ENCODE peak calls at places on chromosomes 6 and 20, in nine cellular contexts. G is activated CD4-positive, alpha-beta T cell treated with anti-CD3 and anti-CD28 coated beads for 48 hours; I is anterior cingulate cortex; U is activated T-helper 1 cell treated with anti-CD3 and anti-CD28 coated beads, Interleukin-12 subunit alpha, Interleukin-12 subunit beta, Interleukin-2, Interleukin-4 antibody, amounts not matched to agents 30 ng/mL and 10 ng/mL and 1 ng/mL, durations not matched to agents 14 hours and 24 hours and 36 hours; V is HT1080; T is type B pancreatic cell; B is activated T-cell treated with anti-CD3 and anti-CD28 coated beads for 1 hour; O is lower leg skin; N is GM04503. L is an unnamed sample.

GRCh38 chr6:111989743-111990142 is 64.2 kb upstream of the CCN6 start:
- DNase-seq in G (peak), I (no peak), U (no peak), V (no peak), T (no peak), B (no peak), O (no peak), N (no peak), L (no peak)

GRCh38 chr6:20921533-20921932 is 387.3 kb downstream of the CDKAL1 start:
- DNase-seq in G (no peak), I (no peak), U (no peak), V (no peak), T (no peak), B (no peak), O (no peak), N (peak), L (no peak)

GRCh38 chr20:61935926-61936700 is 129.6 kb downstream of the TAF4 start:
- DNase-seq in G (no peak), I (no peak), U (no peak), V (no peak), T (peak), B (no peak), O (no peak), N (no peak), L (no peak)

GRCh38 chr6:25889877-25890853 is 16.1 kb upstream of the SLC17A3 start:
- DNase-seq in G (no peak), I (no peak), U (no peak), V (peak), T (no peak), B (no peak), O (no peak), N (peak), L (peak)

GRCh38 chr6:108295676-108296075 is 822 bp downstream of the AFG1L start:
- DNase-seq in G (no peak), I (no peak), U (no peak), V (peak), T (no peak), B (no peak), O (no peak), N (no peak), L (no peak)

GRCh38 chr6:151635741-151636140 is 141.9 kb downstream of the CCDC170 start:
- DNase-seq in G (no peak), I (no peak), U (no peak), V (no peak), T (no peak), B (no peak), O (no peak), N (no peak), L (no peak)

GRCh38 chr6:112040933-112041332 is 13.0 kb upstream of the CCN6 start:
- DNase-seq in G (no peak), I (no peak), U (no peak), V (peak), T (no peak), B (no peak), O (no peak), N (no peak), L (peak)

GRCh38 chr6:18507561-18507960 is 120.4 kb downstream of the RNF144B start:
- DNase-seq in G (no peak), I (no peak), U (no peak), V (no peak), T (no peak), B (no peak), O (no peak), N (no peak), L (no peak)

GRCh38 chr6:127586372-127586771 is 9.4 kb downstream of the C6orf58 start:
- DNase-seq in G (no peak), I (no peak), U (no peak), V (no peak), T (no peak), B (no peak), O (no peak), N (no peak), L (no peak)

GRCh38 chr6:161476711-161477110 is 202.8 kb upstream of the AGPAT4 start:
- DNase-seq in G (no peak), I (no peak), U (no peak), V (no peak), T (no peak), B (no peak), O (no peak), N (no peak), L (no peak)

GRCh38 chr20:38271609-38272120 is 11.1 kb upstream of the KIAA1755 start:
- DNase-seq in G (no peak), I (no peak), U (no peak), V (no peak), T (no peak), B (no peak), O (no peak), N (no peak), L (no peak)

GRCh38 chr6:89050155-89050554 is 30.4 kb upstream of the PNRC1 start:
- DNase-seq in G (no peak), I (no peak), U (no peak), V (no peak), T (no peak), B (no peak), O (peak), N (peak), L (no peak)

GRCh38 chr6:27605401-27606342 is 132.8 kb upstream of the ZNF184 start:
- DNase-seq in G (peak), I (no peak), U (no peak), V (peak), T (no peak), B (no peak), O (no peak), N (no peak), L (no peak)

GRCh38 chr6:43203718-43204095 is 21.7 kb downstream of the CUL9 start:
- DNase-seq in G (no peak), I (no peak), U (no peak), V (no peak), T (no peak), B (no peak), O (no peak), N (no peak), L (no peak)

GRCh38 chr6:68144667-68145066 is 490.4 kb upstream of the ADGRB3 start:
- DNase-seq in G (no peak), I (no peak), U (no peak), V (no peak), T (no peak), B (no peak), O (no peak), N (no peak), L (no peak)

GRCh38 chr20:19397676-19398075 is 185.2 kb downstream of the SLC24A3 start:
- DNase-seq in G (no peak), I (no peak), U (no peak), V (peak), T (no peak), B (no peak), O (no peak), N (no peak), L (no peak)

GRCh38 chr6:34053721-34054120 is 92.2 kb downstream of the GRM4 start:
- DNase-seq in G (no peak), I (no peak), U (no peak), V (no peak), T (no peak), B (no peak), O (no peak), N (no peak), L (no peak)

GRCh38 chr6:22042713-22043112 is 254.1 kb downstream of the PRL start:
- DNase-seq in G (no peak), I (no peak), U (no peak), V (no peak), T (no peak), B (no peak), O (no peak), N (no peak), L (no peak)

GRCh38 chr20:3071610-3072529 is at the start of gene OXT:
- DNase-seq in G (peak), I (no peak), U (peak), V (no peak), T (no peak), B (peak), O (no peak), N (no peak), L (no peak)

GRCh38 chr6:165574770-165575549 is 88.1 kb downstream of the PDE10A start:
- DNase-seq in G (no peak), I (no peak), U (no peak), V (peak), T (no peak), B (no peak), O (no peak), N (no peak), L (no peak)

GRCh38 chr6:128743974-128744765 is 138.8 kb upstream of the LAMA2 start:
- DNase-seq in G (no peak), I (no peak), U (no peak), V (no peak), T (no peak), B (no peak), O (no peak), N (no peak), L (no peak)

GRCh38 chr6:53067799-53068442 is 2.7 kb downstream of the FBXO9 start:
- DNase-seq in G (no peak), I (no peak), U (no peak), V (no peak), T (no peak), B (no peak), O (no peak), N (no peak), L (no peak)

GRCh38 chr6:20947977-20948376 is 413.7 kb downstream of the CDKAL1 start:
- DNase-seq in G (no peak), I (no peak), U (no peak), V (no peak), T (no peak), B (no peak), O (no peak), N (no peak), L (no peak)

GRCh38 chr6:104638841-104639290 is 220.9 kb downstream of the HACE1 start:
- DNase-seq in G (no peak), I (no peak), U (no peak), V (no peak), T (no peak), B (no peak), O (no peak), N (no peak), L (no peak)

GRCh38 chr20:57237006-57237953 is 29.2 kb downstream of the BMP7 start:
- DNase-seq in G (no peak), I (no peak), U (no peak), V (no peak), T (no peak), B (no peak), O (no peak), N (no peak), L (no peak)

GRCh38 chr6:39908838-39909583 is 25.3 kb downstream of the MOCS1 start:
- DNase-seq in G (no peak), I (no peak), U (no peak), V (no peak), T (no peak), B (no peak), O (no peak), N (no peak), L (no peak)

GRCh38 chr6:85432554-85432953 is 17.3 kb upstream of the NT5E start:
- DNase-seq in G (no peak), I (no peak), U (no peak), V (no peak), T (no peak), B (no peak), O (no peak), N (no peak), L (no peak)

GRCh38 chr6:144036064-144036873 is 28.2 kb upstream of the PLAGL1 start:
- DNase-seq in G (peak), I (no peak), U (peak), V (no peak), T (no peak), B (no peak), O (peak), N (peak), L (no peak)

GRCh38 chr20:49615401-49616153 is 47.6 kb upstream of the PTGIS start:
- DNase-seq in G (no peak), I (peak), U (no peak), V (no peak), T (no peak), B (no peak), O (no peak), N (no peak), L (no peak)

GRCh38 chr20:57247292-57247975 is 19.0 kb downstream of the BMP7 start:
- DNase-seq in G (no peak), I (no peak), U (no peak), V (no peak), T (no peak), B (no peak), O (no peak), N (no peak), L (no peak)

GRCh38 chr6:122580731-122581130 is 29.5 kb upstream of the PKIB start:
- DNase-seq in G (no peak), I (no peak), U (no peak), V (peak), T (no peak), B (no peak), O (no peak), N (no peak), L (no peak)

GRCh38 chr20:44407402-44408184 is 52.1 kb downstream of the HNF4A start:
- DNase-seq in G (no peak), I (no peak), U (no peak), V (peak), T (no peak), B (no peak), O (no peak), N (no peak), L (no peak)